ENCODE peak calls at places on chromosomes 16 and 17, in ten cellular contexts. One of them, this sample, is unnamed.
A peak's percentile ranks its signal among the peaks of the same experiment; 100 is the strongest.

GRCh38 chr17:79939755-79940154 is 95.9 kb downstream of the TBC1D16 start:
- DNase-seq in upper lobe of right lung: no peak
- DNase-seq in GM06990: no peak
- DNase-seq in thoracic aorta: no peak
- DNase-seq in pancreas: peak; percentile 21
- DNase-seq in GM23338: no peak
- DNase-seq in BJ: no peak
- DNase-seq in sigmoid colon: no peak
- DNase-seq in colonic mucosa: no peak
- DNase-seq in heart left ventricle: no peak
- DNase-seq in this sample: no peak

GRCh38 chr17:79681628-79682261 is 49.0 kb upstream of the ENPP7 start:
- DNase-seq in GM23338: no peak
- DNase-seq in upper lobe of right lung: no peak
- DNase-seq in thoracic aorta: no peak
- DNase-seq in sigmoid colon: no peak
- DNase-seq in pancreas: no peak
- DNase-seq in colonic mucosa: no peak
- DNase-seq in BJ: no peak
- DNase-seq in GM06990: no peak
- DNase-seq in heart left ventricle: no peak
- DNase-seq in this sample: no peak

GRCh38 chr17:76710863-76711611 is at the start of gene MXRA7:
- DNase-seq in GM06990: peak; percentile 41
- DNase-seq in upper lobe of right lung: peak; percentile 87
- DNase-seq in colonic mucosa: peak; percentile 81
- DNase-seq in heart left ventricle: peak; percentile 89
- DNase-seq in sigmoid colon: peak; percentile 93
- DNase-seq in BJ: no peak
- DNase-seq in GM23338: peak; percentile 80
- DNase-seq in pancreas: peak; percentile 88
- DNase-seq in thoracic aorta: no peak
- DNase-seq in this sample: no peak

GRCh38 chr17:74361613-74362391 is at the start of gene BTBD17:
- DNase-seq in heart left ventricle: peak; percentile 58
- DNase-seq in sigmoid colon: no peak
- DNase-seq in colonic mucosa: peak; percentile 54
- DNase-seq in upper lobe of right lung: peak; percentile 82
- DNase-seq in pancreas: peak; percentile 87
- DNase-seq in GM06990: no peak
- DNase-seq in BJ: no peak
- DNase-seq in thoracic aorta: no peak
- DNase-seq in GM23338: peak; percentile 84
- DNase-seq in this sample: no peak

GRCh38 chr17:57834146-57834741 is 15.6 kb downstream of the MRPS23 start:
- DNase-seq in sigmoid colon: peak; percentile 89
- DNase-seq in pancreas: no peak
- DNase-seq in GM23338: peak; percentile 78
- DNase-seq in heart left ventricle: no peak
- DNase-seq in GM06990: no peak
- DNase-seq in BJ: no peak
- DNase-seq in thoracic aorta: peak; percentile 93
- DNase-seq in colonic mucosa: no peak
- DNase-seq in upper lobe of right lung: no peak
- DNase-seq in this sample: peak; percentile 48

GRCh38 chr17:36532435-36532975 is 2.2 kb downstream of the MYO19 start:
- DNase-seq in thoracic aorta: no peak
- DNase-seq in pancreas: no peak
- DNase-seq in upper lobe of right lung: no peak
- DNase-seq in sigmoid colon: no peak
- DNase-seq in colonic mucosa: peak; percentile 16
- DNase-seq in heart left ventricle: no peak
- DNase-seq in BJ: no peak
- DNase-seq in GM23338: no peak
- DNase-seq in GM06990: no peak
- DNase-seq in this sample: no peak

GRCh38 chr16:3007059-3007956 is 5.4 kb upstream of the CLDN9 start:
- DNase-seq in heart left ventricle: no peak
- DNase-seq in pancreas: peak; percentile 66
- DNase-seq in BJ: no peak
- DNase-seq in colonic mucosa: peak; percentile 86
- DNase-seq in sigmoid colon: no peak
- DNase-seq in GM06990: no peak
- DNase-seq in GM23338: peak; percentile 86
- DNase-seq in upper lobe of right lung: no peak
- DNase-seq in thoracic aorta: no peak
- DNase-seq in this sample: no peak

GRCh38 chr16:30927789-30928378 is 4.5 kb downstream of the FBXL19 start:
- DNase-seq in heart left ventricle: peak; percentile 62
- DNase-seq in colonic mucosa: peak; percentile 46
- DNase-seq in thoracic aorta: no peak
- DNase-seq in GM23338: peak; percentile 85
- DNase-seq in sigmoid colon: no peak
- DNase-seq in BJ: no peak
- DNase-seq in pancreas: no peak
- DNase-seq in GM06990: peak; percentile 60
- DNase-seq in upper lobe of right lung: no peak
- DNase-seq in this sample: no peak

GRCh38 chr16:31333686-31334649 is 21.0 kb upstream of the ITGAX start:
- DNase-seq in thoracic aorta: no peak
- DNase-seq in heart left ventricle: no peak
- DNase-seq in GM23338: peak; percentile 71
- DNase-seq in upper lobe of right lung: no peak
- DNase-seq in GM06990: no peak
- DNase-seq in colonic mucosa: no peak
- DNase-seq in BJ: no peak
- DNase-seq in pancreas: no peak
- DNase-seq in sigmoid colon: peak; percentile 53
- DNase-seq in this sample: no peak

GRCh38 chr17:65389956-65390355 is 171.5 kb downstream of the AXIN2 start:
- DNase-seq in pancreas: no peak
- DNase-seq in heart left ventricle: no peak
- DNase-seq in upper lobe of right lung: no peak
- DNase-seq in sigmoid colon: no peak
- DNase-seq in thoracic aorta: no peak
- DNase-seq in BJ: peak; percentile 33
- DNase-seq in GM23338: no peak
- DNase-seq in GM06990: no peak
- DNase-seq in colonic mucosa: no peak
- DNase-seq in this sample: no peak

GRCh38 chr16:88943741-88944140 is 33.3 kb downstream of the CBFA2T3 start:
- DNase-seq in pancreas: no peak
- DNase-seq in sigmoid colon: no peak
- DNase-seq in GM23338: no peak
- DNase-seq in heart left ventricle: no peak
- DNase-seq in upper lobe of right lung: no peak
- DNase-seq in colonic mucosa: no peak
- DNase-seq in BJ: no peak
- DNase-seq in thoracic aorta: no peak
- DNase-seq in GM06990: no peak
- DNase-seq in this sample: no peak
- H3K27me3 ChIP-seq in pancreas: no peaks in the 10 kb centered on the region
- H3K27me3 ChIP-seq in sigmoid colon: peaks cover 40% of the 10 kb centered on the region
- H3K27me3 ChIP-seq in GM23338: peaks cover 26% of the 10 kb centered on the region
- H3K27me3 ChIP-seq in heart left ventricle: peaks cover 14% of the 10 kb centered on the region
- H3K27me3 ChIP-seq in upper lobe of right lung: peaks cover 14% of the 10 kb centered on the region
- H3K27me3 ChIP-seq in colonic mucosa: peaks cover 26% of the 10 kb centered on the region
- H3K27me3 ChIP-seq in BJ: peaks cover 37% of the 10 kb centered on the region
- H3K27me3 ChIP-seq in thoracic aorta: no peaks in the 10 kb centered on the region
- H3K27me3 ChIP-seq in GM06990: no peaks in the 10 kb centered on the region
- H3K27me3 ChIP-seq in this sample: peaks cover 66% of the 10 kb centered on the region

DNA sequence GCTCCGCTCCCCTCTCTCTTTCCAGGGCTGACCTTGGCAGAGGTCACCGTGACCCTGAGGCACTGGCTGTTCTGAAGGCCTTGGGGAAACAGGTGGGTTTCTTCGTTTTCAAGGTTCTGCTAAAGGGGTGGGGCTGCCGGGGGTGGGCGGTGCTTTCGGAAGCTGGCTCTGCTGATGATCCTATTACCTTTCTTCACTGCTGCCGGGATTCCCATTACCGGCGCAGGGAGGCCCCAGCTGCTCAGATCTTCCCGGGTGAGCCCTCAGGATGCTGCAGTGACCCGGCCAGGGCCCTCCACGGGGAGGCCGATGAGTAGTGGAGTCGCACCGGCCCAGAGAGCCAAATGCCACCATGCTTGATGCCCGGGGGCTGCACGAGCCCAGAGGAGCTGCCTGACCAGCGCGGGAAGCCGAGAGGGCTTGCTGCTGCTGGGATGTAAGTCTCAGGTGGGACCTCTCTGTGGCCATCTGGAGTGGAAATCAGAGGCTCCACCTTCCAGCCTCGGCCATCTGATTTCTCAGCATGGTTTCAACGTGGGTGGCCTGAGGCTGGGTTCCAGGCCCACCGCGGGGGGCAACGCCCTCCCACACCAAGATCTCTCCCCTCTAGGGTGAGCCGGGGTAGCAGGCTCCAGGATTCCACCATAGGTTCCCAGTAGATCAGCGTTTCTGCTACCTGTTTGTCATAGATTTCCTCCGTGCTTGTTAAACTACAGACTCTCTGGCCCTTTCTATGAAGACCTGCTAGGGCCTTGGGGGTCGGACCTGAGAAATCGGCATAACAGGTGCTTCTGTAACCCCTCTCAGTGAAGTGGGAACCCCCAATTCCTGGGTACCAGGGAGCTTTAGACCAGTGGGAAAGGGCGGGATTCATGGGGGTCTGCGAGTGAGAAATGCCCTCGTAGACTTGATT is 21.6 kb upstream of the ADCY7 start:
- DNase-seq in pancreas: peak; percentile 55
- DNase-seq in thoracic aorta: no peak
- DNase-seq in upper lobe of right lung: no peak
- DNase-seq in colonic mucosa: peak; percentile 21
- DNase-seq in GM06990: no peak
- DNase-seq in GM23338: peak; percentile 75
- DNase-seq in BJ: no peak
- DNase-seq in sigmoid colon: no peak
- DNase-seq in heart left ventricle: no peak
- DNase-seq in this sample: no peak
- H3K4me3 ChIP-seq in pancreas: peak overlapping the region; percentile 51
- H3K4me3 ChIP-seq in thoracic aorta: peak overlapping the region; percentile 76
- H3K4me3 ChIP-seq in upper lobe of right lung: peak overlapping the region; percentile 56
- H3K4me3 ChIP-seq in colonic mucosa: peak overlapping the region; percentile 48
- H3K4me3 ChIP-seq in GM06990: no peak overlapping the region
- H3K4me3 ChIP-seq in GM23338: peak overlapping the region; percentile 61
- H3K4me3 ChIP-seq in BJ: no peak overlapping the region
- H3K4me3 ChIP-seq in sigmoid colon: peak overlapping the region; percentile 60
- H3K4me3 ChIP-seq in heart left ventricle: peak overlapping the region; percentile 51
- H3K4me3 ChIP-seq in this sample: no peak overlapping the region

GRCh38 chr17:35167666-35168065 is 20.0 kb downstream of the UNC45B start:
- DNase-seq in thoracic aorta: no peak
- DNase-seq in GM23338: no peak
- DNase-seq in pancreas: no peak
- DNase-seq in colonic mucosa: no peak
- DNase-seq in BJ: no peak
- DNase-seq in heart left ventricle: no peak
- DNase-seq in sigmoid colon: peak; percentile 4
- DNase-seq in upper lobe of right lung: no peak
- DNase-seq in GM06990: no peak
- DNase-seq in this sample: no peak

GRCh38 chr17:35171834-35172233 is 22.4 kb downstream of the SLC35G3 start:
- DNase-seq in GM23338: no peak
- DNase-seq in thoracic aorta: no peak
- DNase-seq in upper lobe of right lung: no peak
- DNase-seq in pancreas: no peak
- DNase-seq in sigmoid colon: no peak
- DNase-seq in BJ: no peak
- DNase-seq in colonic mucosa: no peak
- DNase-seq in GM06990: no peak
- DNase-seq in heart left ventricle: no peak
- DNase-seq in this sample: no peak

GRCh38 chr17:35174835-35175334 is 19.3 kb downstream of the SLC35G3 start:
- DNase-seq in sigmoid colon: no peak
- DNase-seq in pancreas: no peak
- DNase-seq in GM06990: no peak
- DNase-seq in heart left ventricle: no peak
- DNase-seq in BJ: no peak
- DNase-seq in upper lobe of right lung: no peak
- DNase-seq in thoracic aorta: no peak
- DNase-seq in colonic mucosa: no peak
- DNase-seq in GM23338: no peak
- DNase-seq in this sample: no peak

GRCh38 chr17:35169964-35170363 is 22.3 kb downstream of the UNC45B start:
- DNase-seq in BJ: no peak
- DNase-seq in sigmoid colon: no peak
- DNase-seq in upper lobe of right lung: no peak
- DNase-seq in colonic mucosa: no peak
- DNase-seq in thoracic aorta: no peak
- DNase-seq in pancreas: no peak
- DNase-seq in heart left ventricle: no peak
- DNase-seq in GM23338: no peak
- DNase-seq in GM06990: no peak
- DNase-seq in this sample: no peak

DNA sequence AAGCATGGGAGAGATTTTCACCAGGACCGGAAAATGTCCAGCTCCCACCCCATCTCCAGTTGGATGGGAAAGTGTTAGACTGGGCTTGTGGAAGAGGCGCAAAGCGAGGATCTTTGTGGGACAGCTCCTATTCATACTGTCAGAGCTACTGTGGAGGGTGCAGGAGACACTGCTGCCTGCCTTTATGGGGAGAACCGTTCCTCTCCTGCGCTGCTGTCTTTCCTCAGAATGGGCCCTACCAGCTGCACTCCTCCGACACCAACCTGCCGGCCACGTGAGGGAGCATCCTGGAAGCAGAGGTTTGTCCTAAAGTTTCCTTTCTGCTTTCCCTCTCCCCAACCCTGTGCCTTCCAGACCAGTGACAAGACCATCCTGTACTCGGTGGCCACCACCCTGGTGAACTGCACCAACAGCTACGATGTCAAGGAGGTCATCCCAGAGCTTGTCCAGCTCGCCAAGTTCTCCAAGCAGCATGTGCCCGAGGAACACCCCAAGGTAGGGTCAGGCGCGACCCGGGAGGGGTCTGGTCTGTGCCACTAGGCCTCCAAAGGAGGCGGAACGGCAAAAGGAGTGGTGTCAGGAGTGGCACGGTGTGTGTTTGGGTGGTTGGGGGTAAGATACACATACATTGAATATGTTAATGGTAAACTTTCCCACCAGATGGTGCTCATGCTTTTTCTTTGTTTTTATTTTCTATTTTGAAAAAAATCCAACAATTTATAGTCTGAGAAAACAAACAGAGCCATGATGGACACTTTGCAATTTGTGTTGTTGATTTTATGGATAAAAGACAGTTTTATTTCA is 23.0 kb downstream of the SLC35G3 start:
- DNase-seq in upper lobe of right lung: no peak
- DNase-seq in colonic mucosa: no peak
- DNase-seq in sigmoid colon: no peak
- DNase-seq in GM06990: peak; percentile 24
- DNase-seq in heart left ventricle: no peak
- DNase-seq in GM23338: no peak
- DNase-seq in pancreas: no peak
- DNase-seq in thoracic aorta: no peak
- DNase-seq in BJ: no peak
- DNase-seq in this sample: no peak
- TF ChIP-seq CTCF in upper lobe of right lung: peak; percentile 43
- TF ChIP-seq CTCF in colonic mucosa: peak; percentile 19
- TF ChIP-seq CTCF in sigmoid colon: peak; percentile 16
- TF ChIP-seq CTCF in GM06990: peak; percentile 19
- TF ChIP-seq CTCF in heart left ventricle: peak; percentile 35
- TF ChIP-seq CTCF in GM23338: peak; percentile 11
- TF ChIP-seq CTCF in pancreas: no peak
- TF ChIP-seq CTCF in thoracic aorta: no peak
- TF ChIP-seq CTCF in BJ: peak; percentile 23
- TF ChIP-seq CTCF in this sample: no peak

GRCh38 chr17:9056566-9056965 is 35.3 kb downstream of the NTN1 start:
- DNase-seq in upper lobe of right lung: no peak
- DNase-seq in sigmoid colon: peak; percentile 76
- DNase-seq in thoracic aorta: no peak
- DNase-seq in colonic mucosa: peak; percentile 30
- DNase-seq in GM23338: no peak
- DNase-seq in pancreas: no peak
- DNase-seq in GM06990: no peak
- DNase-seq in heart left ventricle: no peak
- DNase-seq in BJ: no peak
- DNase-seq in this sample: no peak
- H3K27me3 ChIP-seq in upper lobe of right lung: no peaks in the 10 kb centered on the region
- H3K27me3 ChIP-seq in sigmoid colon: no peaks in the 10 kb centered on the region
- H3K27me3 ChIP-seq in thoracic aorta: no peaks in the 10 kb centered on the region
- H3K27me3 ChIP-seq in colonic mucosa: no peaks in the 10 kb centered on the region
- H3K27me3 ChIP-seq in GM23338: peaks cover 47% of the 10 kb centered on the region
- H3K27me3 ChIP-seq in pancreas: no peaks in the 10 kb centered on the region
- H3K27me3 ChIP-seq in GM06990: no peaks in the 10 kb centered on the region
- H3K27me3 ChIP-seq in heart left ventricle: no peaks in the 10 kb centered on the region
- H3K27me3 ChIP-seq in BJ: no peaks in the 10 kb centered on the region
- H3K27me3 ChIP-seq in this sample: no peaks in the 10 kb centered on the region

This sample was measured in kidney epithelial cell.